ENCODE peak calls at places on chromosome 1, in six cellular contexts. K, P, W, L, M and F are unnamed samples.

GRCh38 chr1:5907966-5908365 is 84.3 kb downstream of the NPHP4 start:
- DNase-seq in P (no peak), L (no peak), W (no peak), M (no peak), K (no peak), F (no peak)

GRCh38 chr1:45266151-45266801 is 59.9 kb upstream of the ZSWIM5 start:
- DNase-seq in P (no peak), M (no peak), W (no peak), K (no peak), L (no peak), F (no peak)

GRCh38 chr1:221611930-221612777 is 129.7 kb downstream of the DUSP10 start:
- DNase-seq in P (peak; percentile 90), L (no peak), K (no peak), W (no peak), M (peak; percentile 28), F (no peak)

GRCh38 chr1:225596152-225596551 is 56.8 kb downstream of the ENAH start:
- DNase-seq in P (no peak), M (no peak), K (no peak), W (no peak), L (no peak), F (no peak)

GRCh38 chr1:158112994-158113758 is 67.5 kb upstream of the CD1D start:
- DNase-seq in M (no peak), K (peak; percentile 5), W (peak; percentile 38), L (no peak), P (peak; percentile 55), F (no peak)

GRCh38 chr1:44827197-44828002 is 15.7 kb downstream of the PTCH2 start:
- DNase-seq in P (no peak), K (no peak), M (no peak), L (no peak), W (no peak), F (no peak)

GRCh38 chr1:111213412-111213811 is 13.0 kb upstream of the DENND2D start:
- DNase-seq in W (no peak), P (no peak), M (no peak), L (no peak), K (no peak), F (no peak)

GRCh38 chr1:226903819-226904710 is 33.6 kb downstream of the PSEN2 start:
- DNase-seq in K (no peak), L (no peak), P (peak; percentile 54), W (no peak), M (no peak), F (no peak)

GRCh38 chr1:12161662-12162458 is 4.9 kb upstream of the TNFRSF1B start:
- DNase-seq in L (peak; percentile 45), K (no peak), W (peak; percentile 63), P (peak; percentile 91), M (no peak), F (peak; percentile 81)

GRCh38 chr1:228317411-228317828 is 89.2 kb downstream of the TRIM11 start:
- DNase-seq in W (no peak), M (no peak), L (no peak), P (no peak), K (no peak), F (no peak)

GRCh38 chr1:45568421-45568820 is 15.4 kb upstream of the NASP start:
- DNase-seq in M (peak; percentile 32), P (no peak), L (no peak), W (no peak), K (no peak), F (no peak)

GRCh38 chr1:48777219-48777895 is 666 bp upstream of the BEND5 start:
- DNase-seq in L (no peak), K (no peak), W (no peak), P (no peak), M (no peak), F (no peak)

GRCh38 chr1:229237320-229237719 is 33.6 kb upstream of the RAB4A start:
- DNase-seq in M (no peak), W (no peak), K (no peak), L (no peak), P (no peak), F (no peak)

GRCh38 chr1:11501491-11501897 is 22.5 kb downstream of the DISP3 start:
- DNase-seq in M (no peak), K (no peak), L (no peak), P (no peak), W (peak; percentile 9), F (no peak)

GRCh38 chr1:18949689-18950414 is 6.6 kb downstream of the IFFO2 start:
- DNase-seq in W (no peak), M (no peak), K (no peak), L (no peak), P (peak; percentile 61), F (peak; percentile 46)